ENCODE peak calls at places on chromosomes 4 and X, in four cellular contexts. One of them, this sample, is unnamed. For H3K4me1, the result is how much of the 10 kb centered on the place peaks cover.

GRCh38 chr4:154973636-154974035 is 192.6 kb downstream of the RBM46 start:
- DNase-seq in heart left ventricle: no peak
- DNase-seq in Peyer's patch: no peak
- DNase-seq in prostate gland: no peak
- DNase-seq in this sample: no peak

GRCh38 chrX:3939967-3940610 is 226.6 kb upstream of the PRKX start:
- DNase-seq in prostate gland: no peak
- DNase-seq in heart left ventricle: no peak
- DNase-seq in Peyer's patch: no peak
- DNase-seq in this sample: no peak

GRCh38 chrX:40101430-40101802 is 3.7 kb upstream of the BCOR start:
- DNase-seq in prostate gland: no peak
- DNase-seq in Peyer's patch: no peak
- DNase-seq in heart left ventricle: no peak
- DNase-seq in this sample: no peak

GRCh38 chr4:47342796-47343195 is 120.7 kb downstream of the COMMD8 start:
- DNase-seq in Peyer's patch: no peak
- DNase-seq in prostate gland: no peak
- DNase-seq in heart left ventricle: no peak
- DNase-seq in this sample: no peak

GRCh38 chr4:97105716-97106115 is 1037.6 kb downstream of the STPG2 start:
- DNase-seq in Peyer's patch: no peak
- DNase-seq in heart left ventricle: no peak
- DNase-seq in prostate gland: no peak
- DNase-seq in this sample: no peak

GRCh38 chr4:126869967-126870366 is 762.8 kb upstream of the INTU start:
- DNase-seq in prostate gland: no peak
- DNase-seq in heart left ventricle: no peak
- DNase-seq in Peyer's patch: no peak
- DNase-seq in this sample: no peak

GRCh38 chr4:173182403-173182802 is 13.8 kb downstream of the GALNT7 start:
- DNase-seq in heart left ventricle: no peak
- DNase-seq in prostate gland: no peak
- DNase-seq in Peyer's patch: no peak
- DNase-seq in this sample: no peak

GRCh38 chr4:113382704-113383103 is 333.3 kb downstream of the ANK2 start:
- DNase-seq in Peyer's patch: no peak
- DNase-seq in heart left ventricle: no peak
- DNase-seq in prostate gland: no peak
- DNase-seq in this sample: no peak

GRCh38 chrX:53594354-53594753 is 92.2 kb downstream of the HUWE1 start:
- DNase-seq in heart left ventricle: no peak
- DNase-seq in Peyer's patch: no peak
- DNase-seq in prostate gland: no peak
- DNase-seq in this sample: no peak

GRCh38 chr4:62548108-62548524 is 1348.0 kb downstream of the ADGRL3 start:
- DNase-seq in heart left ventricle: peak
- DNase-seq in prostate gland: no peak
- DNase-seq in Peyer's patch: no peak
- DNase-seq in this sample: no peak

GRCh38 chr4:25441519-25442117 is 64.6 kb downstream of the ANAPC4 start:
- DNase-seq in Peyer's patch: no peak
- DNase-seq in heart left ventricle: peak
- DNase-seq in prostate gland: peak
- DNase-seq in this sample: no peak

GRCh38 chr4:88522702-88523324 is 763 bp downstream of the PYURF start:
- DNase-seq in prostate gland: peak
- DNase-seq in heart left ventricle: peak
- DNase-seq in Peyer's patch: peak
- DNase-seq in this sample: peak

GRCh38 chr4:76729460-76729859 is 168.5 kb downstream of the SOWAHB start:
- DNase-seq in heart left ventricle: no peak
- DNase-seq in Peyer's patch: no peak
- DNase-seq in prostate gland: no peak
- DNase-seq in this sample: no peak

GRCh38 chr4:156377036-156377700 is 423.5 kb upstream of the CTSO start:
- DNase-seq in heart left ventricle: no peak
- DNase-seq in prostate gland: no peak
- DNase-seq in Peyer's patch: no peak
- DNase-seq in this sample: no peak

GRCh38 chrX:154097003-154097596 is 417 bp downstream of the MECP2 start:
- DNase-seq in Peyer's patch: peak
- DNase-seq in prostate gland: peak
- DNase-seq in heart left ventricle: peak
- DNase-seq in this sample: peak

GRCh38 chr4:179059396-179059795 is 1617.2 kb upstream of the AGA start:
- DNase-seq in Peyer's patch: no peak
- DNase-seq in prostate gland: no peak
- DNase-seq in heart left ventricle: no peak
- DNase-seq in this sample: no peak

GRCh38 chr4:189787216-189788031 is 153.2 kb upstream of the FRG1 start:
- DNase-seq in heart left ventricle: no peak
- DNase-seq in prostate gland: no peak
- DNase-seq in Peyer's patch: no peak
- DNase-seq in this sample: no peak

DNA sequence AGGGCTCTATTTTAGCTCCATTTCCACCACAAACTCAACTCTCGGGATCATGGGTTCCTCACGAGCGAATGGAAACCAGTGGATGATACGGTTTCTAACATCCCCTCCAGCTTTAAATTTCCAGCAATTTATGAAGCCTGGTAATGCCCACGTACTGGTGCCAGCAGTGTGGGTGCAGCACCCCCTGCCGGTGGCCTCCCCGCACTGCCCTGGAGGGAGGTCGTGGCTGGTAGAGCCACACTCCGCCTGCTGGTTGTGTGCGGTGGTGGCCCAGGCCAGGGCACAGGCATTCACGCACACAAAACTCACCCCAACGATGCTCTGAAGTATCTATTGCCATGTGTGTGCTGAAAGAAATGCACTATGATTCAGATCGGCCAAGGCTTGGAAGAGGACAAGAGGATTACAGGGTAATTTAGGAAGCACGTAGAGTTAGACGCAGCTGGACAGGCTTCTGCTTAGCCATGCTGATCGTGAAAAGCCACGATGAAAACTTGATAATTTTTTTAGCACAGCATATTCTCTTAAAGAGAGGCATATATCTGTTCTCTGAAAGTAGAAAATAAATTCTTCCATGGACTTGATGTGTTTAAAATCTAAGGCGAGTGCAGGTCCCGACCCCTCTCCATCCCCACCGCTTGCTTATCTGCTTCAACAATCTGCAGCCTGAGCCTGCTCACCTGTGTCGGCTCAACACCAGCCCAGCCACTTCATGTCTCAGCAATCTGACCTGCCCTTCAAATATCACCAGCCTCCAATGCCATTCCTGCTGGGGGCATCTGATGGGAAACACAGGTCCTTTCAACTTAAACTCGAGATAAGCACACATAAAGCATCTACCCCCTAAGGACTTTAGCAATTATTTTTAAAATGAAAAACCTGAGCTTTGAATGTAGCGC is 59.1 kb downstream of the SCD5 start:
- DNase-seq in prostate gland: peak
- DNase-seq in Peyer's patch: peak
- DNase-seq in heart left ventricle: peak
- DNase-seq in this sample: peak
- TF ChIP-seq POLR2A in prostate gland: no peak
- TF ChIP-seq POLR2A in Peyer's patch: no peak
- TF ChIP-seq POLR2A in heart left ventricle: no peak
- TF ChIP-seq POLR2A in this sample: no peak

DNA sequence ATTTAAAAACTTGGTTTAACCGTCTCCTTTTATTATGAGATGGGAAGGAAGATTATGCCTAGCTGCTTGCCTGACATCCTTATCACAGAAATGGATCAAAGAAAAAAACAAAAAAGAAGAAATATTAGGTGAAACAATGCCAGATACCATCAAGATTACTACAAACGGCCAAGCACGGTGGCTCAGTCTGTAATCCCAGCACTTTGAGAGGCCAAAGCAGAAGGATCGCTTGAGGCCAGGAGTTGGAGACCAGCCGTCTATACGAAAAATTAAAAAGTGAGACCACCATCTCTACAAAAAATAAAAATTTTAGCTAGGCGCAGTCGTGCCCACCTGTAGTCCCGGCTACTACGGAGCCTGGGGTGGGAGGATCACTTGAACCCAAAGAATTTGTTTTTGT is 2.3 kb downstream of the FRYL start:
- DNase-seq in Peyer's patch: no peak
- DNase-seq in heart left ventricle: no peak
- DNase-seq in prostate gland: no peak
- DNase-seq in this sample: no peak
- H3K4me1 ChIP-seq in Peyer's patch: under half
- H3K4me1 ChIP-seq in heart left ventricle: half or more
- H3K4me1 ChIP-seq in prostate gland: under half
- H3K4me1 ChIP-seq in this sample: under half

GRCh38 chr4:102501635-102502382 is 650 bp downstream of the NFKB1 start:
- DNase-seq in heart left ventricle: peak
- DNase-seq in Peyer's patch: peak
- DNase-seq in prostate gland: peak
- DNase-seq in this sample: peak

GRCh38 chr4:102501176-102501634 is at the start of gene NFKB1:
- DNase-seq in heart left ventricle: peak
- DNase-seq in prostate gland: peak
- DNase-seq in Peyer's patch: peak
- DNase-seq in this sample: peak

GRCh38 chr4:102503831-102504786 is 3.0 kb downstream of the NFKB1 start:
- DNase-seq in heart left ventricle: no peak
- DNase-seq in prostate gland: no peak
- DNase-seq in Peyer's patch: no peak
- DNase-seq in this sample: no peak

GRCh38 chr4:102504941-102505340 is 3.8 kb downstream of the NFKB1 start:
- DNase-seq in prostate gland: no peak
- DNase-seq in heart left ventricle: no peak
- DNase-seq in Peyer's patch: no peak
- DNase-seq in this sample: no peak

GRCh38 chr4:102503301-102503746 is 2.2 kb downstream of the NFKB1 start:
- DNase-seq in Peyer's patch: no peak
- DNase-seq in heart left ventricle: no peak
- DNase-seq in prostate gland: no peak
- DNase-seq in this sample: no peak
- H3K27ac ChIP-seq in Peyer's patch: peak
- H3K27ac ChIP-seq in heart left ventricle: peak
- H3K27ac ChIP-seq in prostate gland: peak
- H3K27ac ChIP-seq in this sample: no peak

DNA sequence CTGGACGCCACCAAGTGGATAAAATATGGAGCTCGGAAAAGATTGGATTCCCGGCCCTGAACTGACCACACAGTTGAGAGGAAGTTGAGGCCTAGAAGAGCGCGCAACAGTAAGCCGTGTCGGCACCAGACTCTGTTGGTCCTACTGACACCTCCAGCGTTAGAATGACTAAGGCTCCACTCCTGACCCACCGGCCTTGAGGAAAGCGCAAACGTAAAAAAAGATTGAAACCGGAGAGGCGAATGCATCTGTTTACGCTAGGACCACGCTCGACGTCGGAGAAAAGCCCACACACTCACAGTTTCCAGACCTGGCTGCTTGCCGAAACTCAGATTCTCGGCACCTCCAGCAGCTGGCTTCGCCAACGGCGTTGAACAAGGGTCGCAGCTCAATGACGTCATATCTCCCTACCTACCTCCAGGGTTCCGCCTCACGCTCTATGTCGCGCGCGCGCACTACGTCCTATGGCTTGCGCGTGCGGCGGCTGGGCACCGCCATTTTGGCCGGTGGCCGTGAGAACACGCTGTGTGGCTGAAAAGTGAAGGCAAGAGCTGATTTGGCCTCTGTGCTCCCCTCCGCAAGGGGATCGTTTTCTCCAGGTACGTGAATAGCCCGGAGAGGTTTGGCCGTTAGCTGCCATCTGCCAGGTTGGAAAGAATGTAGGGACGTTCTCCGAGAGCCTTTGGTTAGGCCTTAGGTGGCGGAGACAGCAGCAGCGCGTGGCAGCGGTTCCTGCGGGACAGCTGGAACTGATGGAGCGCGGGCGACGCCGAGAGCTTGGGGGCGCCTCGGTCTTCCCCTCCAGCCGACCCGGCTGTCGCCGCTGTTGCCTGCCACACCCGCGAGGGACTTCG is at the start of the genes ABCE1 and ANAPC10:
- DNase-seq in prostate gland: peak
- DNase-seq in Peyer's patch: peak
- DNase-seq in heart left ventricle: peak
- DNase-seq in this sample: peak
- TF ChIP-seq POLR2A in prostate gland: no peak
- TF ChIP-seq POLR2A in Peyer's patch: peak
- TF ChIP-seq POLR2A in heart left ventricle: peak
- TF ChIP-seq POLR2A in this sample: no peak

GRCh38 chr4:150217192-150217591 is 138.9 kb downstream of the DCLK2 start:
- DNase-seq in prostate gland: no peak
- DNase-seq in Peyer's patch: no peak
- DNase-seq in heart left ventricle: no peak
- DNase-seq in this sample: no peak

GRCh38 chr4:150216725-150217124 is 138.5 kb downstream of the DCLK2 start:
- DNase-seq in prostate gland: no peak
- DNase-seq in heart left ventricle: no peak
- DNase-seq in Peyer's patch: no peak
- DNase-seq in this sample: no peak

GRCh38 chr4:150212927-150213326 is 134.7 kb downstream of the DCLK2 start:
- DNase-seq in Peyer's patch: no peak
- DNase-seq in prostate gland: no peak
- DNase-seq in heart left ventricle: no peak
- DNase-seq in this sample: no peak

GRCh38 chr4:150217804-150218203 is 139.6 kb downstream of the DCLK2 start:
- DNase-seq in Peyer's patch: no peak
- DNase-seq in heart left ventricle: no peak
- DNase-seq in prostate gland: no peak
- DNase-seq in this sample: no peak

DNA sequence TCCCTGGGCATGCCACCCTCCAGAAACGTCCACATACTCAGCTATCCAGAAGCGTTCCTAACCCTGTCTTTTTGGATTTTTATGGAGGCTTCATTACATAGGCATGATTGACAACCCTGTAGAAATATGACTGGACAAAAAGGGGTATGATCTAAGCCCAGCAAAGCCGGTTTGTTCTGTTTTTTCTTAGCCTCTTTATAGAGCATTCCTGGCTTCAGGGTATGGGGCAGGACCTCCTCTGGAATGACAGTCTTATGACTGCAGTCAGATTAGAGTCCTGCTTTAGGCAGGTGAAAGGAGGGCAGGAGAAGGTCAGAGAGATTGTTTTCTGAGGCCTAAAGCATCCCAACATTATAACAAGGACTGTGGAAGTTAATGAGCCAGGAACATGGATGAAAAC is 137.4 kb downstream of the DCLK2 start:
- DNase-seq in Peyer's patch: no peak
- DNase-seq in heart left ventricle: no peak
- DNase-seq in prostate gland: no peak
- DNase-seq in this sample: no peak
- H3K4me1 ChIP-seq in Peyer's patch: under half
- H3K4me1 ChIP-seq in heart left ventricle: under half
- H3K4me1 ChIP-seq in prostate gland: under half
- H3K4me1 ChIP-seq in this sample: under half

This sample was measured in uterus.